ENCODE peak calls at places on chromosome X, in five cellular contexts. One of them, this sample, is unnamed.

GRCh38 chrX:46298821-46299220 is 246.4 kb downstream of the ZNF674 start:
- DNase-seq in cardiac fibroblast: peak
- DNase-seq in NB4: no peak
- DNase-seq in iPS DF 6.9: no peak
- DNase-seq in hepatocyte: no peak
- DNase-seq in this sample: no peak

GRCh38 chrX:133290076-133290475 is 71.9 kb upstream of the TFDP3 start:
- DNase-seq in NB4: no peak
- DNase-seq in hepatocyte: no peak
- DNase-seq in cardiac fibroblast: no peak
- DNase-seq in iPS DF 6.9: no peak
- DNase-seq in this sample: no peak

GRCh38 chrX:1468250-1468772 is 15.6 kb upstream of the ASMTL start:
- DNase-seq in NB4: peak
- DNase-seq in cardiac fibroblast: peak
- DNase-seq in iPS DF 6.9: no peak
- DNase-seq in hepatocyte: no peak
- DNase-seq in this sample: no peak

GRCh38 chrX:145936769-145937168 is 119.1 kb downstream of the SLITRK2 start:
- DNase-seq in hepatocyte: no peak
- DNase-seq in cardiac fibroblast: no peak
- DNase-seq in iPS DF 6.9: no peak
- DNase-seq in NB4: peak
- DNase-seq in this sample: no peak

GRCh38 chrX:123878177-123878576 is 18.3 kb downstream of the XIAP start:
- DNase-seq in hepatocyte: no peak
- DNase-seq in cardiac fibroblast: peak
- DNase-seq in NB4: peak
- DNase-seq in iPS DF 6.9: no peak
- DNase-seq in this sample: no peak

GRCh38 chrX:32483534-32484136 is 727.7 kb downstream of the DMD start:
- DNase-seq in NB4: peak
- DNase-seq in hepatocyte: peak
- DNase-seq in iPS DF 6.9: no peak
- DNase-seq in cardiac fibroblast: peak
- DNase-seq in this sample: no peak

GRCh38 chrX:1564750-1565683 is 26.4 kb upstream of the AKAP17A start:
- DNase-seq in hepatocyte: no peak
- DNase-seq in cardiac fibroblast: no peak
- DNase-seq in NB4: peak
- DNase-seq in iPS DF 6.9: no peak
- DNase-seq in this sample: no peak

GRCh38 chrX:110086916-110087484 is 84.1 kb downstream of the TMEM164 start:
- DNase-seq in hepatocyte: peak
- DNase-seq in cardiac fibroblast: peak
- DNase-seq in NB4: peak
- DNase-seq in iPS DF 6.9: no peak
- DNase-seq in this sample: no peak

GRCh38 chrX:152926279-152926678 is 28.4 kb downstream of the ZNF185 start:
- DNase-seq in cardiac fibroblast: peak
- DNase-seq in iPS DF 6.9: no peak
- DNase-seq in hepatocyte: peak
- DNase-seq in NB4: peak
- DNase-seq in this sample: no peak

GRCh38 chrX:148577711-148578110 is 77.3 kb downstream of the AFF2 start:
- DNase-seq in cardiac fibroblast: peak
- DNase-seq in NB4: no peak
- DNase-seq in hepatocyte: no peak
- DNase-seq in iPS DF 6.9: no peak
- DNase-seq in this sample: no peak

GRCh38 chrX:47628980-47629379 is 750 bp downstream of the CFP start:
- DNase-seq in cardiac fibroblast: peak
- DNase-seq in hepatocyte: no peak
- DNase-seq in iPS DF 6.9: no peak
- DNase-seq in NB4: peak
- DNase-seq in this sample: no peak

GRCh38 chrX:17192111-17192510 is 182.9 kb upstream of the NHS start:
- DNase-seq in iPS DF 6.9: no peak
- DNase-seq in NB4: no peak
- DNase-seq in hepatocyte: no peak
- DNase-seq in cardiac fibroblast: no peak
- DNase-seq in this sample: no peak

GRCh38 chrX:132480581-132481203 is 8.1 kb downstream of the MBNL3 start:
- DNase-seq in iPS DF 6.9: no peak
- DNase-seq in hepatocyte: peak
- DNase-seq in cardiac fibroblast: peak
- DNase-seq in NB4: peak
- DNase-seq in this sample: no peak

GRCh38 chrX:32867781-32868523 is 343.4 kb downstream of the DMD start:
- DNase-seq in iPS DF 6.9: no peak
- DNase-seq in cardiac fibroblast: no peak
- DNase-seq in NB4: no peak
- DNase-seq in hepatocyte: no peak
- DNase-seq in this sample: no peak

GRCh38 chrX:50874878-50875277 is 35.7 kb upstream of the BMP15 start:
- DNase-seq in cardiac fibroblast: no peak
- DNase-seq in iPS DF 6.9: no peak
- DNase-seq in hepatocyte: no peak
- DNase-seq in NB4: no peak
- DNase-seq in this sample: no peak

GRCh38 chrX:116277391-116277790 is 106.8 kb downstream of the AGTR2 start:
- DNase-seq in cardiac fibroblast: no peak
- DNase-seq in NB4: no peak
- DNase-seq in iPS DF 6.9: no peak
- DNase-seq in hepatocyte: no peak
- DNase-seq in this sample: no peak

GRCh38 chrX:368811-369562 is 17.7 kb downstream of the PPP2R3B start:
- DNase-seq in iPS DF 6.9: no peak
- DNase-seq in cardiac fibroblast: peak
- DNase-seq in NB4: peak
- DNase-seq in hepatocyte: no peak
- DNase-seq in this sample: no peak

GRCh38 chrX:114344756-114345155 is 239.1 kb upstream of the HTR2C start:
- DNase-seq in cardiac fibroblast: peak
- DNase-seq in hepatocyte: peak
- DNase-seq in NB4: peak
- DNase-seq in iPS DF 6.9: no peak
- DNase-seq in this sample: no peak

GRCh38 chrX:153226344-153227190 is 47.5 kb downstream of the MAGEA1 start:
- DNase-seq in NB4: peak
- DNase-seq in iPS DF 6.9: peak
- DNase-seq in cardiac fibroblast: peak
- DNase-seq in hepatocyte: peak
- DNase-seq in this sample: peak

GRCh38 chrX:78659955-78660354 is 827 bp upstream of the RTL3 start:
- DNase-seq in iPS DF 6.9: no peak
- DNase-seq in NB4: no peak
- DNase-seq in cardiac fibroblast: no peak
- DNase-seq in hepatocyte: no peak
- DNase-seq in this sample: no peak

GRCh38 chrX:79263550-79263949 is 103.6 kb downstream of the ITM2A start:
- DNase-seq in cardiac fibroblast: no peak
- DNase-seq in iPS DF 6.9: no peak
- DNase-seq in NB4: no peak
- DNase-seq in hepatocyte: no peak
- DNase-seq in this sample: no peak

GRCh38 chrX:37662181-37662580 is 23.4 kb upstream of the XK start:
- DNase-seq in iPS DF 6.9: no peak
- DNase-seq in cardiac fibroblast: no peak
- DNase-seq in NB4: peak
- DNase-seq in hepatocyte: no peak
- DNase-seq in this sample: no peak

GRCh38 chrX:149490100-149490499 is 15.0 kb downstream of the IDS start:
- DNase-seq in NB4: no peak
- DNase-seq in hepatocyte: no peak
- DNase-seq in iPS DF 6.9: no peak
- DNase-seq in cardiac fibroblast: no peak
- DNase-seq in this sample: no peak

GRCh38 chrX:49959602-49960001 is 37.2 kb downstream of the CLCN5 start:
- DNase-seq in iPS DF 6.9: no peak
- DNase-seq in cardiac fibroblast: no peak
- DNase-seq in hepatocyte: no peak
- DNase-seq in NB4: no peak
- DNase-seq in this sample: no peak

GRCh38 chrX:15566244-15566643 is 34.5 kb downstream of the ACE2 start:
- DNase-seq in hepatocyte: no peak
- DNase-seq in cardiac fibroblast: no peak
- DNase-seq in NB4: no peak
- DNase-seq in iPS DF 6.9: no peak
- DNase-seq in this sample: no peak

GRCh38 chrX:25343060-25343459 is 327.3 kb upstream of the ARX start:
- DNase-seq in cardiac fibroblast: no peak
- DNase-seq in hepatocyte: no peak
- DNase-seq in NB4: no peak
- DNase-seq in iPS DF 6.9: no peak
- DNase-seq in this sample: no peak

DNA sequence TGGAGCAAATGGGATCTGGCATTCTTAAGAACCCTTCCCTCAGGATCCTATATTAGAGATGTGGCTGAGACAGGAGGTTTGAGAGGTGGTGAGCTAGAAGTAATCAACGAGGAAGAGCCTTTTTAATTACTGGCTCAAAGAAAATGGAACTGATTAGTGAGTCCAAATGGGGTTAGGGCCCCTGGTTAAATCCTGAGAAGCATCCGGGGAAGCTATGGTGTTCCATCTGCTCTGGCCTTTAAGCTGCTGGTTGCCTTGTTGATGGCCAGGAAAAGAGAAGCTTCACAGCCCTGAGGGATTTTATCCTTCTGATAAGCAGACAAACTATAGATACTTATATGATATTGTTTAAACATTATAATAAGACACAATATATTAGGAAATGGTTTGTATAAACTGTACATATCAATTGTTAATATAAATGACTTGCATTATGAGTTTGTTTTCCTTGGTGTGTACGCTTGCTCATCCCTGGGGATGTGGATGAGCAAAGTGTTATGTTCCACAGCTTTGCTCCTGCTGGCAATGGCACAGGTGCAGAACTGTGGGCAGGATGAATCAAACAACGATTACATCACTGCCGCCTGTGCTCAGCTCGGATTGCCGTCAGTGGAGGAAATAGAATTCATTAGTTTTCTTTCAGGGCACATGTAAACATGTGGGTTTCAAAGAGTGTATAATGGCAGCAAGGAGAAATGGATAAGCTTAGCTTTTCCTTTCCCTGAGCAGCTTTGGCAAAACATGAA is 328.6 kb upstream of the ARX start:
- DNase-seq in cardiac fibroblast: no peak
- DNase-seq in hepatocyte: no peak
- DNase-seq in iPS DF 6.9: no peak
- DNase-seq in NB4: no peak
- DNase-seq in this sample: no peak
- H3K4me3 ChIP-seq in cardiac fibroblast: no peak
- H3K4me3 ChIP-seq in hepatocyte: no peak
- H3K4me3 ChIP-seq in iPS DF 6.9: no peak
- H3K4me3 ChIP-seq in NB4: no peak
- H3K4me3 ChIP-seq in this sample: no peak

DNA sequence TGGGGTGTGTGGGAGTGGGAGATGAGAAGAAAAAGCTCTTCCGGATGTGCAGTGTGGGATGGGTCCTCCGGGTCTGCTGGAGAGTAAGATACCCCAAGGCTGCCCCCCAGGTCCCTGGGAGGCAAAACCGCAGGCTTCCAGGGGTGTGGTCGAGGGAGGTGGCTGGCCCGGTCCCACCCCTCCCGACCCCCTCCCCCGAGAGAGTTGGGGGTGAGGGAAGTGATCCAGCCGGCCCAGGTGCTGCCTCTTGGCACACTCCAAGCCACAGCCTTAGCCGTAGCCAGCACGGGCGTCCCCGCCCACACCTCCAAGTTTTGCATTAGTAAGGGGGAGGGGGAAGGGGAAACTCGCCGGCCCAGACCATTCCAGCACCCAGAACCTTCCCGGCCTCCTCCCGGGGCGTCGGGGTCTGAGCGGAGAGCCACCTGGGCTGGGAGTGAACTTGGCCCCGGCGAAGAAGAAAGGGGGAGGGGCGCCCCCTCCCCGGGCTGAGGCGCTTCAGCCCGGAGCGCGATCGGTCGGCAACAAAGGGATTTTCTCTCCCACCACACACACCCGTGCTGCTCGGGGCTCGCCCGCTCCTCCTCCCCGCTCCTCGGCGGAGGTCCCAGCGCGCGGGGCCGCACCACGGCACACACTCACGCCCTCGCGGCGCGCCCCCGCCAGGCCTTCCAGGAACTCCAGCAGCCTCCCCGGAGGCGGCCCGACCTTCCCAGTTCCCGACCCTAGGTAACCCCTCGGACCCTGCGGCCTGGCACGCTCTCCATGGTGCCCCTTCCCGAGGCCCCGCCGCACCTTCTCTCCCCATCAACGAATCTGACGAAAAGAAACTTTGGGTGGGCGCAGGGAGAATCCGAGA is 14.4 kb downstream of the BCOR start:
- DNase-seq in NB4: peak
- DNase-seq in iPS DF 6.9: no peak
- DNase-seq in cardiac fibroblast: no peak
- DNase-seq in hepatocyte: peak
- DNase-seq in this sample: no peak
- H3K4me3 ChIP-seq in NB4: no peak
- H3K4me3 ChIP-seq in iPS DF 6.9: peak
- H3K4me3 ChIP-seq in cardiac fibroblast: peak
- H3K4me3 ChIP-seq in hepatocyte: peak
- H3K4me3 ChIP-seq in this sample: peak

DNA sequence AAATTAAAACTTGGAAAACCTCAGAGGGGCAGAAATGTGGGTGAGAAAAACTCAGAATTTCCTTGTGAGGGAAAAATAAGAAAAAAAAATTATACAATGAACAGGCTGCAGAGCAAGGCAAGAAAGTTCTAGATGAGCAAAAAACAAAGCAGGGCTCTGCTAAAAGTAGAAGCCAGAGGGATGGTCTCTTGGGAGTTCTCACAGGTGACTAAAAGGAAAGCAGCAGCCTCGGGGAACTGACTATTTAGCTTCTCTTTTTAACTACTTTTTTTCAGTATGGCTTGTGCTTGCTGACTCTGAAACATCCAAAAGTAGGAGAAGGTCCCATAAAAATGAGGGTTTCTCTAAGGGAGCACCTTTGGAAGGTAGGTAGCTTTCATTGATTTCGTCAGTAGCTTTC is 36.4 kb downstream of the PCDH19 start:
- DNase-seq in cardiac fibroblast: no peak
- DNase-seq in iPS DF 6.9: no peak
- DNase-seq in NB4: no peak
- DNase-seq in hepatocyte: no peak
- DNase-seq in this sample: no peak
- H3K4me3 ChIP-seq in cardiac fibroblast: no peak
- H3K4me3 ChIP-seq in iPS DF 6.9: no peak
- H3K4me3 ChIP-seq in NB4: no peak
- H3K4me3 ChIP-seq in hepatocyte: no peak
- H3K4me3 ChIP-seq in this sample: no peak

GRCh38 chrX:30967516-30967915 is 78.5 kb upstream of the TAB3 start:
- DNase-seq in NB4: no peak
- DNase-seq in hepatocyte: no peak
- DNase-seq in cardiac fibroblast: no peak
- DNase-seq in iPS DF 6.9: no peak
- DNase-seq in this sample: no peak

GRCh38 chrX:30973784-30974427 is 84.9 kb upstream of the TAB3 start:
- DNase-seq in cardiac fibroblast: no peak
- DNase-seq in NB4: no peak
- DNase-seq in iPS DF 6.9: peak
- DNase-seq in hepatocyte: no peak
- DNase-seq in this sample: no peak

GRCh38 chrX:30975467-30975866 is 86.4 kb upstream of the TAB3 start:
- DNase-seq in NB4: no peak
- DNase-seq in hepatocyte: no peak
- DNase-seq in cardiac fibroblast: no peak
- DNase-seq in iPS DF 6.9: no peak
- DNase-seq in this sample: no peak

GRCh38 chrX:30971761-30972603 is 82.9 kb upstream of the TAB3 start:
- DNase-seq in hepatocyte: peak
- DNase-seq in NB4: peak
- DNase-seq in cardiac fibroblast: peak
- DNase-seq in iPS DF 6.9: peak
- DNase-seq in this sample: no peak
- H3K4me3 ChIP-seq in hepatocyte: no peak
- H3K4me3 ChIP-seq in NB4: peak
- H3K4me3 ChIP-seq in cardiac fibroblast: peak
- H3K4me3 ChIP-seq in iPS DF 6.9: no peak
- H3K4me3 ChIP-seq in this sample: peak